ENCODE peak calls at places on chromosomes 4 and X, in ten cellular contexts. Y is heart left ventricle, A is dorsolateral prefrontal cortex, J is IMR-90, Z is BJ, P is brain microvascular endothelial cell, H is fibroblast of lung, V is suprapubic skin, N is psoas muscle, F is choroid plexus epithelial cell. Q is an unnamed sample.

GRCh38 chrX:129249563-129249962 is 273.7 kb downstream of the SMARCA1 start:
- DNase-seq in Y (no peak), A (no peak), J (no peak), Z (no peak), P (no peak), H (no peak), V (no peak), N (no peak), F (no peak), Q (no peak)

GRCh38 chr4:140071806-140072205 is 82.2 kb downstream of the MAML3 start:
- DNase-seq in Y (peak), A (no peak), J (peak), Z (peak), P (peak), H (peak), V (no peak), N (no peak), F (peak), Q (peak)

GRCh38 chr4:141102367-141102766 is 30.9 kb downstream of the RNF150 start:
- DNase-seq in Y (no peak), A (no peak), J (peak), Z (peak), P (peak), H (peak), V (no peak), N (no peak), F (peak), Q (peak)

GRCh38 chrX:129980540-129981206 is 1.8 kb upstream of the BCORL1 start:
- DNase-seq in Y (peak), A (no peak), J (no peak), Z (no peak), P (no peak), H (peak), V (no peak), N (peak), F (no peak), Q (no peak)

GRCh38 chr4:108426493-108426892 is 193.9 kb upstream of the RPL34 start:
- DNase-seq in Y (no peak), A (no peak), J (peak), Z (no peak), P (peak), H (peak), V (no peak), N (no peak), F (peak), Q (no peak)

GRCh38 chr4:85455942-85456341 is 19.0 kb upstream of the ARHGAP24 start:
- DNase-seq in Y (no peak), A (no peak), J (no peak), Z (no peak), P (no peak), H (no peak), V (no peak), N (no peak), F (no peak), Q (no peak)

GRCh38 chr4:182778222-182778982 is 138.8 kb downstream of the DCTD start:
- DNase-seq in Y (no peak), A (no peak), J (peak), Z (no peak), P (no peak), H (peak), V (no peak), N (no peak), F (peak), Q (no peak)

GRCh38 chr4:86967061-86967460 is 32.2 kb downstream of the AFF1 start:
- DNase-seq in Y (no peak), A (no peak), J (no peak), Z (no peak), P (no peak), H (no peak), V (no peak), N (no peak), F (no peak), Q (no peak)

GRCh38 chr4:160180206-160180605 is 1077.3 kb downstream of the RAPGEF2 start:
- DNase-seq in Y (no peak), A (no peak), J (no peak), Z (peak), P (peak), H (peak), V (no peak), N (no peak), F (peak), Q (peak)

GRCh38 chr4:55386840-55387239 is 8.9 kb upstream of the TMEM165 start:
- DNase-seq in Y (no peak), A (no peak), J (no peak), Z (no peak), P (no peak), H (no peak), V (no peak), N (no peak), F (no peak), Q (no peak)

GRCh38 chr4:13523591-13524503 is 20.5 kb downstream of the NKX3-2 start:
- DNase-seq in Y (no peak), A (no peak), J (no peak), Z (no peak), P (no peak), H (no peak), V (no peak), N (no peak), F (no peak), Q (no peak)

GRCh38 chr4:24210332-24210902 is 320.6 kb upstream of the PPARGC1A start:
- DNase-seq in Y (no peak), A (no peak), J (peak), Z (peak), P (peak), H (peak), V (peak), N (peak), F (peak), Q (peak)

GRCh38 chr4:26509681-26510333 is 19.5 kb upstream of the CCKAR start:
- DNase-seq in Y (no peak), A (no peak), J (no peak), Z (no peak), P (no peak), H (peak), V (no peak), N (no peak), F (no peak), Q (no peak)

GRCh38 chr4:5805270-5805669 is 87.6 kb downstream of the CRMP1 start:
- DNase-seq in Y (no peak), A (no peak), J (no peak), Z (no peak), P (no peak), H (no peak), V (no peak), N (no peak), F (no peak), Q (no peak)

DNA sequence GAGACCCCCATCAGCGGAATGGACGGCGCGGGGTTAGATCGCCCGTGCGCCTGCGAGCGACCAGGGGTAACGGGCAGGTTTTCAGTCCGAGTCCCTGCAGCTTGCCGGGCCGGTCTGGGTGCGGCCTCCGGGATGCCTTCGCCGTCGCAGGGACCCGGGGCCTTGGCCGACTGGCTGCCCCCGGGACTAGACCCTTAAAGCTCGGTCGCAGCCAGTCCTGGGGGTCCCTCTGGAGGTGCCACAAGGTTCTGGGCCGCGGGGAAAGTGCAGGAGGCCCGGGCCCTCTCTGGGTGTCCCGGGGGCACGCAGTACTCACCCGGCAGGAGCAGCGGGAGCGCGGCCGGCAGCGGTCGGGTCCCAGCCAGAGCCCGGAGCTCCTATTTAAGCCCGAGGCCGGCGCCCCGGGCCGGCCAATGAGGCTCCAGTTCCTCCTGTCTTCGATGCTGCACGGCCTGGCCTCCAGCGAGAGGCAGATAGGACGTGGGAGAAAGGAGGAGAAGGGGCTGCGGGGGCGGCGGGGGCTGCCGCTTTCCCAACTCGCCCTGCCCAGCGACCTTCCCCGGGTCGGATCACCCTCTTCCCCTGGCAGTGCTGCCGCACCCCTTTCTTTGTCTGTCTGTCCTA is at the start of gene SPON2:
- DNase-seq in Y (no peak), A (no peak), J (peak), Z (no peak), P (no peak), H (peak), V (no peak), N (peak), F (peak), Q (peak)
- H3K4me3 ChIP-seq in Y (peak), A (peak), J (peak), Z (peak), P (peak), H (peak), V (peak), N (peak), F (peak), Q (peak)

GRCh38 chr4:37803348-37803973 is 23.0 kb upstream of the PGM2 start:
- DNase-seq in Y (no peak), A (no peak), J (peak), Z (peak), P (no peak), H (peak), V (no peak), N (no peak), F (peak), Q (peak)
- TF ChIP-seq CTCF in Y (peak), A (peak), J (peak), Z (peak), P (peak), H (no peak), V (peak), N (peak), F (peak), Q (peak)

GRCh38 chr4:67700874-67701850 is at the start of gene UBA6:
- DNase-seq in Y (peak), A (peak), J (peak), Z (peak), P (peak), H (peak), V (peak), N (peak), F (peak), Q (peak)

GRCh38 chr4:67702166-67702565 is 1.2 kb upstream of the UBA6 start:
- DNase-seq in Y (no peak), A (no peak), J (no peak), Z (no peak), P (no peak), H (no peak), V (no peak), N (no peak), F (no peak), Q (no peak)

GRCh38 chr4:67700119-67700873 is 659 bp downstream of the UBA6 start:
- DNase-seq in Y (no peak), A (no peak), J (peak), Z (no peak), P (no peak), H (peak), V (no peak), N (no peak), F (peak), Q (peak)

GRCh38 chr4:67697860-67698655 is 2.9 kb downstream of the UBA6 start:
- DNase-seq in Y (no peak), A (no peak), J (no peak), Z (no peak), P (no peak), H (no peak), V (no peak), N (no peak), F (no peak), Q (no peak)

DNA sequence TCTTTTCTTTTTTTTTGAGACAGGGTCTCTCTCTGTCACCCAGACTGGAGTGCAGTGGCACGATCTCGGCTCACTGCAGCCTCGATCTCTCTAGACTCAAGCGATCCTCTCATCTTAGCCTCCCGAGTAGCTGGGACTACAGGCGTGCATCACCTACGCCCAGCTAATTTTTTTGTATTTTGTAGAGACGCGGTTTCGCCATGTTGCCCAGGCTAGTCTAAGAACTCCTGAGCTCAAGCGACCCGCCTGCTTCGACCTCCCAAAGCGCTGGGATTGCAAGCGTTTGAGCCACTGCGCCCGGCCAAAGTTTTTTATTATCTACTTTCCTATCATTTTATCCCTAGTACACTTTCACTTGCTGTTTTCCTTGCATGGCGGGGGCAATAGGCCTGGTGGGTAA is 1.4 kb downstream of the UBA6 start:
- DNase-seq in Y (no peak), A (no peak), J (no peak), Z (no peak), P (no peak), H (no peak), V (no peak), N (no peak), F (no peak), Q (no peak)
- H3K4me3 ChIP-seq in Y (no peak), A (peak), J (peak), Z (peak), P (peak), H (peak), V (peak), N (peak), F (no peak), Q (peak)

DNA sequence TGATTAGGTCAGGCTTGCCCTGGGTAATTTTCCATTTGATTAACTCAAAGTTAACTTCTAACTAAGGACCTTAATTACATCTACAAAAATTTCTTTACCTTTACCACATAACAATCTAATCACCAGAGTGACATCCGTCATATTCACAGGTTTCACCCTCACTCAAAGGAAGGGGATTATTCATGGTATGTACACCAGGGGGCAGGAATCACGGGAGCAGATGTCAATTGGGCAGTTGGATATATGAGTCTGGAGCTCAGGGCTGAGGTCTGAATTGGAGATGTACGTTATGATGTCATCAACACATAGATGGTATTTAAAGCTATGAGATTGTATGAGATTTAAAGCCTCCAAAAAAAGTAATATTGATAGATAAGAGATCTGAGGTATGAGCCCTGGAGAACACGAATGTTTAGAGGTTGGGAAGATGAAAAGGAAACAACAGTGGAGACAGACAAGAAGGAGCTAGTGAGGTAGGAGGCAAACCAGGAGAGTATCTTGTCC is 52.9 kb downstream of the PGRMC1 start:
- DNase-seq in Y (no peak), A (no peak), J (no peak), Z (no peak), P (no peak), H (no peak), V (no peak), N (no peak), F (no peak), Q (no peak)
- TF ChIP-seq CTCF in Y (no peak), A (no peak), J (no peak), Z (no peak), P (no peak), H (no peak), V (no peak), N (no peak), F (no peak), Q (no peak)

GRCh38 chr4:76212851-76213414 is 691 bp downstream of the SCARB2 start:
- DNase-seq in Y (no peak), A (no peak), J (peak), Z (no peak), P (peak), H (peak), V (no peak), N (no peak), F (peak), Q (no peak)

GRCh38 chr4:76210502-76210901 is 3.1 kb downstream of the SCARB2 start:
- DNase-seq in Y (no peak), A (no peak), J (no peak), Z (no peak), P (no peak), H (no peak), V (no peak), N (no peak), F (no peak), Q (no peak)

GRCh38 chr4:76213415-76214268 is at the start of gene SCARB2:
- DNase-seq in Y (peak), A (peak), J (peak), Z (peak), P (peak), H (peak), V (peak), N (peak), F (peak), Q (peak)

GRCh38 chr4:76212301-76212700 is 1.3 kb downstream of the SCARB2 start:
- DNase-seq in Y (no peak), A (no peak), J (no peak), Z (no peak), P (peak), H (peak), V (no peak), N (no peak), F (no peak), Q (no peak)

GRCh38 chr4:76211769-76212168 is 1.9 kb downstream of the SCARB2 start:
- DNase-seq in Y (no peak), A (no peak), J (no peak), Z (no peak), P (no peak), H (no peak), V (no peak), N (no peak), F (no peak), Q (no peak)
- H3K4me3 ChIP-seq in Y (peak), A (peak), J (peak), Z (peak), P (peak), H (peak), V (peak), N (peak), F (peak), Q (peak)

Q was measured in fibroblast of pulmonary artery.